ENCODE peak calls at places on chromosomes 11 and 22, in nine cellular contexts. One of them, this sample, is unnamed.

GRCh38 chr11:12777208-12777874 is 103.1 kb downstream of the TEAD1 start:
- DNase-seq in foreskin melanocyte: no peak
- DNase-seq in LoVo: no peak
- DNase-seq in prostate gland: no peak
- DNase-seq in dermis blood vessel endothelial cell: no peak
- DNase-seq in stimulated activated CD4-positive, alpha-beta T cell treated with anti-CD3 and anti-CD28 coated beads, Interleukin-4, amount 100 ng/mL, for 24 hours: no peak
- DNase-seq in HT-29: no peak
- DNase-seq in LHCN-M2: peak; percentile 96
- DNase-seq in GM23338: no peak
- DNase-seq in this sample: no peak

GRCh38 chr11:7252683-7253213 is 1.0 kb downstream of the SYT9 start:
- DNase-seq in foreskin melanocyte: no peak
- DNase-seq in LoVo: no peak
- DNase-seq in prostate gland: no peak
- DNase-seq in dermis blood vessel endothelial cell: no peak
- DNase-seq in stimulated activated CD4-positive, alpha-beta T cell treated with anti-CD3 and anti-CD28 coated beads, Interleukin-4, amount 100 ng/mL, for 24 hours: no peak
- DNase-seq in HT-29: no peak
- DNase-seq in LHCN-M2: no peak
- DNase-seq in GM23338: peak; percentile 55
- DNase-seq in this sample: peak; percentile 80

GRCh38 chr11:86637976-86638375 is 34.4 kb downstream of the ME3 start:
- DNase-seq in foreskin melanocyte: no peak
- DNase-seq in LoVo: no peak
- DNase-seq in prostate gland: no peak
- DNase-seq in dermis blood vessel endothelial cell: no peak
- DNase-seq in stimulated activated CD4-positive, alpha-beta T cell treated with anti-CD3 and anti-CD28 coated beads, Interleukin-4, amount 100 ng/mL, for 24 hours: no peak
- DNase-seq in HT-29: no peak
- DNase-seq in LHCN-M2: peak; percentile 75
- DNase-seq in GM23338: no peak
- DNase-seq in this sample: no peak

GRCh38 chr22:48488611-48489456 is 1338.8 kb downstream of the BRD1 start:
- DNase-seq in foreskin melanocyte: no peak
- DNase-seq in LoVo: no peak
- DNase-seq in prostate gland: no peak
- DNase-seq in dermis blood vessel endothelial cell: no peak
- DNase-seq in stimulated activated CD4-positive, alpha-beta T cell treated with anti-CD3 and anti-CD28 coated beads, Interleukin-4, amount 100 ng/mL, for 24 hours: no peak
- DNase-seq in HT-29: no peak
- DNase-seq in LHCN-M2: no peak
- DNase-seq in GM23338: peak; percentile 61
- DNase-seq in this sample: no peak

GRCh38 chr11:6571434-6572008 is 31.9 kb downstream of the RRP8 start:
- DNase-seq in foreskin melanocyte: no peak
- DNase-seq in LoVo: no peak
- DNase-seq in prostate gland: no peak
- DNase-seq in dermis blood vessel endothelial cell: no peak
- DNase-seq in stimulated activated CD4-positive, alpha-beta T cell treated with anti-CD3 and anti-CD28 coated beads, Interleukin-4, amount 100 ng/mL, for 24 hours: no peak
- DNase-seq in HT-29: no peak
- DNase-seq in LHCN-M2: no peak
- DNase-seq in GM23338: peak; percentile 65
- DNase-seq in this sample: no peak

GRCh38 chr22:38947321-38948112 is 9.9 kb upstream of the APOBEC3A start:
- DNase-seq in foreskin melanocyte: no peak
- DNase-seq in LoVo: no peak
- DNase-seq in prostate gland: no peak
- DNase-seq in dermis blood vessel endothelial cell: no peak
- DNase-seq in stimulated activated CD4-positive, alpha-beta T cell treated with anti-CD3 and anti-CD28 coated beads, Interleukin-4, amount 100 ng/mL, for 24 hours: peak; percentile 25
- DNase-seq in HT-29: no peak
- DNase-seq in LHCN-M2: no peak
- DNase-seq in GM23338: no peak
- DNase-seq in this sample: peak; percentile 22

GRCh38 chr11:30741039-30741550 is 154.9 kb upstream of the MPPED2 start:
- DNase-seq in foreskin melanocyte: peak; percentile 51
- DNase-seq in LoVo: no peak
- DNase-seq in prostate gland: no peak
- DNase-seq in dermis blood vessel endothelial cell: no peak
- DNase-seq in stimulated activated CD4-positive, alpha-beta T cell treated with anti-CD3 and anti-CD28 coated beads, Interleukin-4, amount 100 ng/mL, for 24 hours: no peak
- DNase-seq in HT-29: peak; percentile 12
- DNase-seq in LHCN-M2: peak; percentile 81
- DNase-seq in GM23338: no peak
- DNase-seq in this sample: no peak

GRCh38 chr11:129657866-129658557 is 157.6 kb upstream of the TMEM45B start:
- DNase-seq in foreskin melanocyte: no peak
- DNase-seq in LoVo: no peak
- DNase-seq in prostate gland: no peak
- DNase-seq in dermis blood vessel endothelial cell: no peak
- DNase-seq in stimulated activated CD4-positive, alpha-beta T cell treated with anti-CD3 and anti-CD28 coated beads, Interleukin-4, amount 100 ng/mL, for 24 hours: no peak
- DNase-seq in HT-29: no peak
- DNase-seq in LHCN-M2: peak; percentile 42
- DNase-seq in GM23338: no peak
- DNase-seq in this sample: no peak

GRCh38 chr11:43779306-43779705 is 98.8 kb downstream of the HSD17B12 start:
- DNase-seq in foreskin melanocyte: no peak
- DNase-seq in LoVo: no peak
- DNase-seq in prostate gland: no peak
- DNase-seq in dermis blood vessel endothelial cell: no peak
- DNase-seq in stimulated activated CD4-positive, alpha-beta T cell treated with anti-CD3 and anti-CD28 coated beads, Interleukin-4, amount 100 ng/mL, for 24 hours: no peak
- DNase-seq in HT-29: no peak
- DNase-seq in LHCN-M2: peak; percentile 64
- DNase-seq in GM23338: no peak
- DNase-seq in this sample: no peak

GRCh38 chr11:111814567-111814966 is 48.4 kb upstream of the PPP2R1B start:
- DNase-seq in foreskin melanocyte: no peak
- DNase-seq in LoVo: no peak
- DNase-seq in prostate gland: no peak
- DNase-seq in dermis blood vessel endothelial cell: no peak
- DNase-seq in stimulated activated CD4-positive, alpha-beta T cell treated with anti-CD3 and anti-CD28 coated beads, Interleukin-4, amount 100 ng/mL, for 24 hours: no peak
- DNase-seq in HT-29: no peak
- DNase-seq in LHCN-M2: no peak
- DNase-seq in GM23338: no peak
- DNase-seq in this sample: no peak

GRCh38 chr11:130314749-130315285 is at the start of gene ZBTB44:
- DNase-seq in foreskin melanocyte: peak; percentile 62
- DNase-seq in LoVo: peak; percentile 91
- DNase-seq in prostate gland: peak; percentile 92
- DNase-seq in dermis blood vessel endothelial cell: peak; percentile 94
- DNase-seq in stimulated activated CD4-positive, alpha-beta T cell treated with anti-CD3 and anti-CD28 coated beads, Interleukin-4, amount 100 ng/mL, for 24 hours: peak; percentile 92
- DNase-seq in HT-29: peak; percentile 95
- DNase-seq in LHCN-M2: peak; percentile 83
- DNase-seq in GM23338: peak; percentile 91
- DNase-seq in this sample: peak; percentile 95

GRCh38 chr11:64048042-64048854 is 12.5 kb downstream of the FLRT1 start:
- DNase-seq in foreskin melanocyte: peak; percentile 91
- DNase-seq in LoVo: no peak
- DNase-seq in prostate gland: no peak
- DNase-seq in dermis blood vessel endothelial cell: no peak
- DNase-seq in stimulated activated CD4-positive, alpha-beta T cell treated with anti-CD3 and anti-CD28 coated beads, Interleukin-4, amount 100 ng/mL, for 24 hours: no peak
- DNase-seq in HT-29: no peak
- DNase-seq in LHCN-M2: peak; percentile 9
- DNase-seq in GM23338: no peak
- DNase-seq in this sample: peak; percentile 70

GRCh38 chr11:77141034-77141433 is 13.0 kb downstream of the MYO7A start:
- DNase-seq in foreskin melanocyte: no peak
- DNase-seq in LoVo: no peak
- DNase-seq in prostate gland: no peak
- DNase-seq in dermis blood vessel endothelial cell: peak; percentile 32
- DNase-seq in stimulated activated CD4-positive, alpha-beta T cell treated with anti-CD3 and anti-CD28 coated beads, Interleukin-4, amount 100 ng/mL, for 24 hours: no peak
- DNase-seq in HT-29: peak; percentile 23
- DNase-seq in LHCN-M2: peak; percentile 60
- DNase-seq in GM23338: no peak
- DNase-seq in this sample: no peak

GRCh38 chr11:38460429-38460828 is 1862.4 kb upstream of the RAG2 start:
- DNase-seq in foreskin melanocyte: no peak
- DNase-seq in LoVo: no peak
- DNase-seq in prostate gland: no peak
- DNase-seq in dermis blood vessel endothelial cell: no peak
- DNase-seq in stimulated activated CD4-positive, alpha-beta T cell treated with anti-CD3 and anti-CD28 coated beads, Interleukin-4, amount 100 ng/mL, for 24 hours: no peak
- DNase-seq in HT-29: no peak
- DNase-seq in LHCN-M2: peak; percentile 72
- DNase-seq in GM23338: no peak
- DNase-seq in this sample: no peak

GRCh38 chr11:130383363-130384168 is 44.8 kb downstream of the ADAMTS8 start:
- DNase-seq in foreskin melanocyte: no peak
- DNase-seq in LoVo: peak; percentile 22
- DNase-seq in prostate gland: no peak
- DNase-seq in dermis blood vessel endothelial cell: no peak
- DNase-seq in stimulated activated CD4-positive, alpha-beta T cell treated with anti-CD3 and anti-CD28 coated beads, Interleukin-4, amount 100 ng/mL, for 24 hours: no peak
- DNase-seq in HT-29: peak; percentile 19
- DNase-seq in LHCN-M2: peak; percentile 97
- DNase-seq in GM23338: peak; percentile 66
- DNase-seq in this sample: no peak

GRCh38 chr11:44607324-44607962 is 42.0 kb downstream of the CD82 start:
- DNase-seq in foreskin melanocyte: no peak
- DNase-seq in LoVo: no peak
- DNase-seq in prostate gland: no peak
- DNase-seq in dermis blood vessel endothelial cell: no peak
- DNase-seq in stimulated activated CD4-positive, alpha-beta T cell treated with anti-CD3 and anti-CD28 coated beads, Interleukin-4, amount 100 ng/mL, for 24 hours: no peak
- DNase-seq in HT-29: peak; percentile 47
- DNase-seq in LHCN-M2: peak; percentile 73
- DNase-seq in GM23338: no peak
- DNase-seq in this sample: no peak

GRCh38 chr11:105821366-105821765 is 200.7 kb downstream of the MSANTD4 start:
- DNase-seq in foreskin melanocyte: no peak
- DNase-seq in LoVo: no peak
- DNase-seq in prostate gland: no peak
- DNase-seq in dermis blood vessel endothelial cell: no peak
- DNase-seq in stimulated activated CD4-positive, alpha-beta T cell treated with anti-CD3 and anti-CD28 coated beads, Interleukin-4, amount 100 ng/mL, for 24 hours: no peak
- DNase-seq in HT-29: no peak
- DNase-seq in LHCN-M2: no peak
- DNase-seq in GM23338: peak; percentile 53
- DNase-seq in this sample: no peak

GRCh38 chr22:30304495-30305244 is 15.4 kb upstream of the CASTOR1 start:
- DNase-seq in foreskin melanocyte: no peak
- DNase-seq in LoVo: peak; percentile 26
- DNase-seq in prostate gland: peak; percentile 62
- DNase-seq in dermis blood vessel endothelial cell: peak; percentile 41
- DNase-seq in stimulated activated CD4-positive, alpha-beta T cell treated with anti-CD3 and anti-CD28 coated beads, Interleukin-4, amount 100 ng/mL, for 24 hours: no peak
- DNase-seq in HT-29: peak; percentile 50
- DNase-seq in LHCN-M2: no peak
- DNase-seq in GM23338: no peak
- DNase-seq in this sample: peak; percentile 71

GRCh38 chr22:41931701-41932269 is 5.2 kb upstream of the TNFRSF13C start:
- DNase-seq in foreskin melanocyte: no peak
- DNase-seq in LoVo: no peak
- DNase-seq in prostate gland: no peak
- DNase-seq in dermis blood vessel endothelial cell: no peak
- DNase-seq in stimulated activated CD4-positive, alpha-beta T cell treated with anti-CD3 and anti-CD28 coated beads, Interleukin-4, amount 100 ng/mL, for 24 hours: no peak
- DNase-seq in HT-29: no peak
- DNase-seq in LHCN-M2: no peak
- DNase-seq in GM23338: no peak
- DNase-seq in this sample: no peak

GRCh38 chr11:70503201-70503877 is 105.0 kb downstream of the CTTN start:
- DNase-seq in foreskin melanocyte: no peak
- DNase-seq in LoVo: no peak
- DNase-seq in prostate gland: no peak
- DNase-seq in dermis blood vessel endothelial cell: no peak
- DNase-seq in stimulated activated CD4-positive, alpha-beta T cell treated with anti-CD3 and anti-CD28 coated beads, Interleukin-4, amount 100 ng/mL, for 24 hours: no peak
- DNase-seq in HT-29: no peak
- DNase-seq in LHCN-M2: no peak
- DNase-seq in GM23338: no peak
- DNase-seq in this sample: no peak